ENCODE peak calls at places on chromosome 2, in five cellular contexts. N is HEK293T, O is GM12878, P is HepG2, H is H1. W is an unnamed sample.

GRCh38 chr2:218999881-219000568 is 6.8 kb upstream of the CRYBA2 start:
- DNase-seq in O (no peak), H (no peak), N (no peak), P (no peak), W (no peak)

GRCh38 chr2:42567389-42567788 is 1.0 kb upstream of the MTA3 start:
- DNase-seq in O (no peak), H (no peak), N (no peak), P (no peak), W (no peak)

GRCh38 chr2:31703253-31703652 is 122.5 kb upstream of the SRD5A2 start:
- DNase-seq in N (no peak), H (no peak), P (no peak), O (no peak), W (no peak)

GRCh38 chr2:85791704-85792565 is 38.1 kb downstream of the ATOH8 start:
- DNase-seq in H (no peak), N (no peak), O (no peak), P (no peak), W (no peak)

GRCh38 chr2:239689410-239689809 is 288.6 kb upstream of the HDAC4 start:
- DNase-seq in N (no peak), P (no peak), H (no peak), O (no peak), W (no peak)

GRCh38 chr2:161166538-161167409 is 6.5 kb downstream of the TANK start:
- DNase-seq in O (peak), P (peak), H (no peak), N (no peak), W (no peak)

GRCh38 chr2:26780203-26780760 is 5.6 kb upstream of the CENPA start:
- DNase-seq in P (no peak), O (no peak), N (no peak), H (no peak), W (no peak)

GRCh38 chr2:63364866-63365265 is 223.4 kb downstream of the WDPCP start:
- DNase-seq in H (no peak), N (no peak), O (no peak), P (peak), W (no peak)

GRCh38 chr2:104919127-104919526 is 65.2 kb downstream of the POU3F3 start:
- DNase-seq in P (peak), N (no peak), O (no peak), H (no peak), W (no peak)

GRCh38 chr2:138193416-138194213 is 229.3 kb downstream of the HNMT start:
- DNase-seq in N (no peak), O (no peak), P (peak), H (no peak), W (no peak)

GRCh38 chr2:223760838-223761502 is 76.4 kb downstream of the AP1S3 start:
- DNase-seq in O (peak), N (no peak), P (peak), H (no peak), W (no peak)

GRCh38 chr2:13572466-13572865 is 855.7 kb downstream of the TRIB2 start:
- DNase-seq in P (no peak), H (no peak), O (no peak), N (no peak), W (no peak)

GRCh38 chr2:190250421-190250820 is 69.2 kb downstream of the HIBCH start:
- DNase-seq in P (no peak), O (no peak), N (no peak), H (no peak), W (no peak)

GRCh38 chr2:241924069-241924908 is 54.8 kb downstream of the RTP5 start:
- DNase-seq in H (no peak), O (no peak), N (no peak), P (no peak), W (no peak)

GRCh38 chr2:14700753-14701152 is 68.2 kb downstream of the LRATD1 start:
- DNase-seq in N (no peak), P (no peak), O (no peak), H (no peak), W (no peak)

GRCh38 chr2:56741601-56742102 is 557.9 kb downstream of the CCDC85A start:
- DNase-seq in P (peak), N (no peak), H (no peak), O (no peak), W (peak)

GRCh38 chr2:165253178-165253577 is 14.0 kb downstream of the SCN2A start:
- DNase-seq in N (no peak), H (no peak), O (no peak), P (no peak), W (no peak)

GRCh38 chr2:128809880-128810279 is 491.2 kb upstream of the HS6ST1 start:
- DNase-seq in O (no peak), H (no peak), N (no peak), P (no peak), W (no peak)

GRCh38 chr2:99085400-99085799 is 56.1 kb upstream of the C2orf15 start:
- DNase-seq in P (peak), N (no peak), H (no peak), O (no peak), W (peak)

GRCh38 chr2:120611016-120611415 is 124.7 kb upstream of the GLI2 start:
- DNase-seq in H (no peak), P (no peak), N (no peak), O (no peak), W (no peak)

GRCh38 chr2:96241901-96242611 is 23.7 kb downstream of the TMEM127 start:
- DNase-seq in H (no peak), P (no peak), N (no peak), O (peak), W (no peak)

GRCh38 chr2:75022516-75022915 is 64.1 kb downstream of the POLE4 start:
- DNase-seq in N (no peak), O (no peak), P (no peak), H (no peak), W (no peak)

DNA sequence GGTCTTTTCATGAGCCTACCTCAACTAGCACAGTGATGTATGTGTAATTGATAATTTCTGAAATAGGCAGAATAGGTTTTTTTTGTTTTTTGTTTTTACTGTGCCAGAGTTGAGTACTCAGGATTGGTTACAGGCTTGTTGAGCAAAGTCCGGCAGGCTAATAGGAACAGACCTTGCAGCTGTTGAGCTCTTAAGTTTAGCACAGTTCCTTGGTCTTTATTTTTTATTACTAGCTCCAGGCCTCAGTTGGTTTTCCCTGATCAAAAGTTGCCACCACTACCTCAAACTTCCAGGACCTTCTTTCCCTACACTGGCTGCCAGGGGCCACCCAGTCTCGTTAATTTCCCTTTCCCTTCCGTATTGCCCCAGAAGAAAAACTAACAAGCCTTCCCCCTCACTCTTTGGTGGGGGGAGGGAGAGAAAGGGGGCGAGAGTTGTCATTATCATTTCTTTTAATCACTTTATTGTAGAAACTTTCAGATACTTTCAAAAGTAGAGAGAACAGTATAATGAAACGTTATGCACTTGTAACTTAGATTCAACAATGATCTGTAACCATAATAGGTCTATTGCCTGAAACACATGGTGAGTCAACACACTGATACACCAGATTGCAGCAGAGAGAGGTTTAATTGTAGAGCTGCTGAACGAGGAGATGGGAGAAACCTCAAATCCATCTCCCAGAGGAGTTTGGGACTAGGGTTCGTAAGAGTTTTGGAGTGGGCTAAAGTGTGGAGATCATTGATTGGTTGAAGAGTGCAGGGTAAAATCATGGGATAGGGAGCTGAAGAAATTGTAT is 2.3 kb upstream of the RNF149 start:
- DNase-seq in H (no peak), P (no peak), O (no peak), N (no peak), W (no peak)
- TF ChIP-seq SUZ12 in H (no peak), P (no peak), O (no peak), N (no peak), W (no peak)

GRCh38 chr2:140311905-140312304 is 1531.7 kb upstream of the NXPH2 start:
- DNase-seq in P (no peak), H (no peak), N (no peak), O (no peak), W (no peak)
- TF ChIP-seq SUZ12 in P (no peak), H (no peak), N (no peak), O (no peak), W (no peak)

GRCh38 chr2:23900133-23900926 is 26.6 kb downstream of the ATAD2B start:
- DNase-seq in O (no peak), P (no peak), N (no peak), H (no peak), W (no peak)
- TF ChIP-seq SUZ12 in O (no peak), P (no peak), N (no peak), H (no peak), W (no peak)

GRCh38 chr2:136212426-136213378 is 94.8 kb upstream of the CXCR4 start:
- DNase-seq in H (no peak), O (peak), P (no peak), N (no peak), W (no peak)
- TF ChIP-seq SUZ12 in H (no peak), O (no peak), P (no peak), N (no peak), W (no peak)

GRCh38 chr2:97816411-97816810 is 103.0 kb downstream of the ZAP70 start:
- DNase-seq in P (no peak), N (no peak), O (no peak), H (no peak), W (no peak)

GRCh38 chr2:97806738-97807618 is 93.6 kb downstream of the ZAP70 start:
- DNase-seq in O (peak), H (peak), N (peak), P (peak), W (peak)

GRCh38 chr2:97808816-97809215 is 95.4 kb downstream of the ZAP70 start:
- DNase-seq in H (no peak), N (no peak), P (no peak), O (no peak), W (no peak)

GRCh38 chr2:97812916-97813315 is 99.5 kb downstream of the ZAP70 start:
- DNase-seq in H (no peak), N (no peak), P (no peak), O (no peak), W (peak)
- TF ChIP-seq SUZ12 in H (no peak), N (no peak), P (no peak), O (no peak), W (no peak)

DNA sequence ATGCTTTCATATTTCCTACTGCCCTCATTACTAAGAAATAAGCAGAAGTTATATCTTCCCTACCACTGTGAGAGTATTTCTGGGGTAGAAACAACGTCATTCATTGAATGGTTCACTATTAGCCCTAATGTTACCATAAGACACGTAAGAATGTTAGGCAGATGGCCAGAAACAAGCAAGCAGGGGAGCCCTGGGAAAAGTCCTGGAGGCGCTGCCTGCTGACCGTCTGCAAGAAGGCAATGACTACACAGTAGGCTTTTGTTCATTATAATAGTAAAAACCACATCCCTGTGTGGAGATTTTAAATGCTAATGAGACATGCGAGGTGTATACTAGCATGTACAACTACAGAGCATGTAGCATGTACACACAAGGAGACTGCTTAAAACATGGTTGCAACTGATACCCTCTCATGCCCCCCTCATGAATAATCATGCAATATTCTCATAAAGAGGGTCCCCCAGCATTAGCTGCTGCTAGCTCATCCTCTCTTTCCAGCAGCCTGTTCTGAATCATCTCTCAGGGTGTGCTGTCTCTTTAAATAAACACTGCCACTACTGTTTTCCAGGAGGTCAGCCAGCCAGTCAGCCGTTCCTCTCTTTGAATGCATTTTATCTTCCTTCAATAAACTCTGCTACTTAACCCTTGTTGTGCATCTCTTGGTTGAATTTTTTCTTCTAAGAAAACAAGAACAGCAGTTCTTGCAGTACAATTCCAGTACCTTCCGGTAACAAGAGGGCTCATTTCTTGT is 23.6 kb downstream of the SUCLG1 start:
- DNase-seq in N (no peak), O (no peak), P (no peak), H (no peak), W (no peak)
- TF ChIP-seq SUZ12 in N (no peak), O (no peak), P (no peak), H (no peak), W (no peak)

GRCh38 chr2:72036595-72036994 is 111.1 kb downstream of the CYP26B1 start:
- DNase-seq in H (no peak), P (no peak), N (no peak), O (no peak), W (no peak)
- TF ChIP-seq SUZ12 in H (no peak), P (no peak), N (no peak), O (no peak), W (no peak)

GRCh38 chr2:199070550-199070949 is 387.2 kb downstream of the SATB2 start:
- DNase-seq in O (no peak), H (no peak), P (no peak), N (no peak), W (no peak)
- TF ChIP-seq SUZ12 in O (no peak), H (no peak), P (no peak), N (no peak), W (no peak)

DNA sequence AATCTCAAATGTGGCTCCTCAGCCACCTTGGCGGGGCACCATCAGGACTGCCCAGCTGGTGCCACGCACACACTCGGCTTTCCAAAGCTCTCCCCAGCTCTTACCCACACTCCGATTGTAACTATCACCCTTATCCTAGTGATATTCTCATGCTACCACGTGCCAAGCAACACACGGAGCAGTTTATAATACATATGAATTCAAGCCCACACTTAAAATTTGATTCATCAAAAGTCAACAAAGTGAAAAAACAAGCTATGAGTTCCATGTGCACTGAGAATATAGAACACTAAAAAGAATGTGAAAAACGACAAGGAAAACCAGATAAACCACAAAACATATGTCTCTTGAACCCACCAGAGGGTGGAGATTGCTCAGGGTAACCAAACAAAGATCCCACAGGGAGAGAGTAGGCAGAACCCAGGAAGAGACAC is 31.6 kb downstream of the LONRF2 start:
- DNase-seq in O (no peak), P (no peak), H (no peak), N (no peak), W (no peak)
- TF ChIP-seq SUZ12 in O (no peak), P (no peak), H (no peak), N (no peak), W (no peak)